ENCODE peak calls at places on chromosome 5, in nine cellular contexts. P is IMR-90, V is stomach, L is uterus, A is suprapubic skin, C is right lobe of liver, G is A549, B is adrenal gland, H is endothelial cell of umbilical vein. I is an unnamed sample.

GRCh38 chr5:163033656-163034055 is 403.7 kb upstream of the CCNG1 start:
- DNase-seq in P (no peak), V (no peak), L (no peak), A (no peak), C (no peak), G (no peak), B (no peak), H (no peak), I (no peak)

GRCh38 chr5:102843997-102844396 is 88.9 kb downstream of the PAM start:
- DNase-seq in P (peak), V (no peak), L (no peak), A (no peak), C (no peak), G (no peak), B (no peak), H (no peak), I (no peak)

GRCh38 chr5:154783774-154784460 is 28.7 kb downstream of the LARP1 start:
- DNase-seq in P (peak), V (no peak), L (peak), A (no peak), C (no peak), G (no peak), B (peak), H (no peak), I (no peak)

GRCh38 chr5:150507283-150508020 is 479 bp upstream of the NDST1 start:
- DNase-seq in P (no peak), V (peak), L (no peak), A (no peak), C (no peak), G (no peak), B (no peak), H (no peak), I (no peak)

GRCh38 chr5:168656633-168657032 is 77.5 kb upstream of the PANK3 start:
- DNase-seq in P (no peak), V (no peak), L (no peak), A (no peak), C (no peak), G (no peak), B (no peak), H (no peak), I (no peak)

GRCh38 chr5:172689801-172690200 is 48.7 kb downstream of the NEURL1B start:
- DNase-seq in P (no peak), V (no peak), L (no peak), A (no peak), C (no peak), G (no peak), B (no peak), H (no peak), I (no peak)

GRCh38 chr5:33997331-33997983 is 10.4 kb downstream of the AMACR start:
- DNase-seq in P (peak), V (peak), L (peak), A (peak), C (peak), G (peak), B (peak), H (peak), I (peak)

GRCh38 chr5:68891718-68892117 is 202.1 kb upstream of the SLC30A5 start:
- DNase-seq in P (no peak), V (no peak), L (no peak), A (no peak), C (no peak), G (no peak), B (no peak), H (no peak), I (no peak)

GRCh38 chr5:173793677-173794570 is 94.2 kb upstream of the CPEB4 start:
- DNase-seq in P (no peak), V (peak), L (no peak), A (no peak), C (peak), G (no peak), B (no peak), H (no peak), I (no peak)

GRCh38 chr5:119036101-119036762 is 34.7 kb upstream of the DMXL1 start:
- DNase-seq in P (peak), V (no peak), L (no peak), A (no peak), C (no peak), G (peak), B (no peak), H (peak), I (no peak)

GRCh38 chr5:115379622-115380344 is 83.3 kb upstream of the CCDC112 start:
- DNase-seq in P (no peak), V (peak), L (no peak), A (no peak), C (no peak), G (no peak), B (no peak), H (no peak), I (no peak)
- H3K27ac ChIP-seq in P (no peak), V (peak), L (no peak), A (no peak), C (no peak), G (no peak), B (no peak), H (no peak), I (no peak)

GRCh38 chr5:6763191-6763590 is 50.0 kb downstream of the TENT4A start:
- DNase-seq in P (no peak), V (no peak), L (no peak), A (peak), C (no peak), G (no peak), B (no peak), H (no peak), I (no peak)

GRCh38 chr5:6767481-6768063 is 54.3 kb downstream of the TENT4A start:
- DNase-seq in P (no peak), V (no peak), L (no peak), A (peak), C (no peak), G (no peak), B (no peak), H (no peak), I (no peak)

GRCh38 chr5:6765612-6766525 is 52.6 kb downstream of the TENT4A start:
- DNase-seq in P (peak), V (peak), L (peak), A (peak), C (peak), G (peak), B (peak), H (peak), I (peak)

GRCh38 chr5:6768590-6769230 is 55.5 kb downstream of the TENT4A start:
- DNase-seq in P (no peak), V (no peak), L (no peak), A (peak), C (no peak), G (no peak), B (no peak), H (no peak), I (no peak)

GRCh38 chr5:6766558-6767191 is 53.4 kb downstream of the TENT4A start:
- DNase-seq in P (peak), V (peak), L (peak), A (peak), C (peak), G (peak), B (peak), H (peak), I (no peak)
- TF ChIP-seq POLR2A in P (no peak), V (no peak), L (no peak), A (no peak), C (no peak), G (peak), B (no peak), H (no peak), I (no peak)

DNA sequence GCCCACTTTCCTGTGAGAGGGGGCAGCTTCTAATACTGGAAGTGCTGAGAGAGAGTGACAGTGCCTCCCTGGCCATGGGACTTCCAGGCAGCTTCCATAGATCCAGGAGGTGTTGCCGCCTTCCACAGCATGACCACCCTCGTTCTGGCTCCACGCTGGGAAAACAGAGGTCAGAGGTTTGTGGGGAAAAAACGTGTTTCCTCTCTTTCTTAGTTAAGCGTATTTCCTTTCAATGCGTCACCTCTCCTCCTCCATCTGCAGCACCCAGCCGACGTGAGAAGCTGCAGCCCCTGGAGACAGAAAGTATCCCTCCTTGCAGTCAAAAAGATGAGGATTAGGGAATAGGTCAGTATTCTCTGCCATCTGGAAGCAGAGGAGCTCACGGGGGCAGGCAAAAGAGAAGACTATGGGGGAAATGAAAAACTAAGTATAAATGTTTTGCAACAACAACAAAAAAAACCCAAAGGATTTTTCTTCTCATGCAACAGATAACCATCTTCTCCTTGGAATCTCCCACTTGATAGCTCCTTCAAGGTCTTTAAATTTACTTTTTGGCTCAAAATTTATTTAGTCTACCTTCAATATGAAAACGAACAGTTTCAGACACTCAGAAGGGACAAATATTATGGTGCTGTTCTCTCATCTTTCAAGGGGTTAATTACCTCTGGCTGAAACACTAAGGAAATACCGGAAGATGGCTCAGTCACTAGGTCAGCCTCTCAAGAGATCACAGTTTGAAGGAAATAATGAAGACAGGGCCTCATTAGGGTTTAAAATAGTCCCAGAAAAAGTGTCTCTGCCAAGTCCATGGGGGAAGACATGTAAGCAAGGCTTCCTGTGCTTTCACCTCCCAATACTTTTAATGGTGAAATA is 38.0 kb downstream of the MTMR12 start:
- DNase-seq in P (peak), V (no peak), L (no peak), A (no peak), C (peak), G (no peak), B (peak), H (peak), I (peak)
- H3K27ac ChIP-seq in P (peak), V (peak), L (peak), A (no peak), C (peak), G (no peak), B (peak), H (peak), I (peak)

DNA sequence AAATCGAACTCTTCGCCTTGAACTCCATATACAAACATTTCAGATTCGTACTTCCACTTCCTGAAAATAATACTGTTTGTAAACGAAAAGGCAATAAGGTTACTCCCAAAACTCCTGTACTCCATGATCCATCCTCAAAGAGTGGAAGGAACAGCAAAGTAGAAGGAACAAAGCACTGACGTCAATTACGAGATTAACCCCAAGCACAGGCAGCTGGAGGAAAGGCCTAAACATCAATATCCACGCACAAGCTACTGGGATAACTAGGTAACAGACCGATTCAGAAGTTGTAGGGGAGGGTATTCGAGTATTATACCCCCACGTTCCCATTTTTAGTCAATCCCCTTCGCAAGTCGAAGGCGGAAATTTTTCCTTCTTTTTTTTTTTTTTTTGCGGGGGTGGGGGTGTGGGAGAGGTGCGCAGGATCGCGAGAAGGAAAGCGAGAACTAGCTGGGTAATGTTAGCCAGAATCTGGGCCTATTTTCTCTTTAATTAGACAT is 955 bp downstream of the AFF4 start:
- DNase-seq in P (peak), V (no peak), L (peak), A (no peak), C (no peak), G (peak), B (no peak), H (peak), I (peak)
- TF ChIP-seq POLR2A in P (peak), V (no peak), L (no peak), A (no peak), C (no peak), G (no peak), B (no peak), H (peak), I (peak)

GRCh38 chr5:65624025-65624569 is at the start of gene TRIM23:
- DNase-seq in P (peak), V (peak), L (peak), A (peak), C (peak), G (peak), B (peak), H (peak), I (peak)

GRCh38 chr5:65624570-65625555 is at the start of the genes SHLD3 and TRAPPC13:
- DNase-seq in P (peak), V (peak), L (peak), A (peak), C (peak), G (peak), B (peak), H (peak), I (peak)

GRCh38 chr5:65623482-65623881 is 651 bp downstream of the TRIM23 start:
- DNase-seq in P (no peak), V (no peak), L (no peak), A (no peak), C (no peak), G (no peak), B (no peak), H (no peak), I (no peak)

GRCh38 chr5:65630981-65631380 is 6.2 kb downstream of the SHLD3 start:
- DNase-seq in P (no peak), V (no peak), L (no peak), A (no peak), C (no peak), G (no peak), B (no peak), H (no peak), I (no peak)

GRCh38 chr5:65625743-65626142 is 916 bp downstream of the SHLD3 start:
- DNase-seq in P (no peak), V (no peak), L (no peak), A (no peak), C (no peak), G (no peak), B (no peak), H (peak), I (no peak)
- H3K27ac ChIP-seq in P (no peak), V (peak), L (peak), A (peak), C (peak), G (peak), B (no peak), H (peak), I (no peak)

GRCh38 chr5:104739905-104740304 is 1177.3 kb upstream of the NUDT12 start:
- DNase-seq in P (no peak), V (no peak), L (no peak), A (no peak), C (no peak), G (no peak), B (no peak), H (no peak), I (no peak)
- TF ChIP-seq POLR2A in P (no peak), V (no peak), L (no peak), A (no peak), C (no peak), G (no peak), B (no peak), H (no peak), I (no peak)

DNA sequence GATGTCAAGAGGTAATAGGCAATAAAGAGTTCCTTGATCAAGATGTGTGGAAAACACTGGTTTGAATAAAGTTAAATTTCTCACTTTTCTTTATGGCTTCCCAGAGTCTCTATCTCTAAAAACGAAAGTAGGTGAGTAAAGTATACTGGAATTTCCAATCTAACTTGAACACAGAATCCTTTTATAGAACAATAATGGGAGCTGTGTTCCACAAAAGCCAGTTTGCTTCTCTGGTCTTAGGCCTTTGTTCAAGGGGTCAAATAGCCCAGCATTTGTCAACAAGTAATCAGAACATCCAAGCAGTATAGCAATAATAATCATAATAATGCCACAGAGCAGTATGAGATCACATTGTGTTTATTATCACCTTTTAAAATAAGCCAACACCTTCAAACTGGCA is 20.2 kb downstream of the ATP10B start:
- DNase-seq in P (no peak), V (no peak), L (no peak), A (no peak), C (no peak), G (no peak), B (no peak), H (no peak), I (no peak)
- H3K27ac ChIP-seq in P (no peak), V (no peak), L (no peak), A (no peak), C (no peak), G (no peak), B (no peak), H (no peak), I (no peak)

GRCh38 chr5:73726606-73727231 is 100.7 kb downstream of the ARHGEF28 start:
- DNase-seq in P (no peak), V (no peak), L (no peak), A (no peak), C (no peak), G (no peak), B (no peak), H (no peak), I (no peak)
- TF ChIP-seq POLR2A in P (no peak), V (no peak), L (no peak), A (no peak), C (no peak), G (no peak), B (no peak), H (no peak), I (no peak)

GRCh38 chr5:76715734-76716455 is at the start of gene F2R:
- DNase-seq in P (peak), V (peak), L (peak), A (peak), C (peak), G (peak), B (no peak), H (peak), I (peak)
- H3K27ac ChIP-seq in P (peak), V (peak), L (peak), A (peak), C (peak), G (peak), B (peak), H (peak), I (no peak)

DNA sequence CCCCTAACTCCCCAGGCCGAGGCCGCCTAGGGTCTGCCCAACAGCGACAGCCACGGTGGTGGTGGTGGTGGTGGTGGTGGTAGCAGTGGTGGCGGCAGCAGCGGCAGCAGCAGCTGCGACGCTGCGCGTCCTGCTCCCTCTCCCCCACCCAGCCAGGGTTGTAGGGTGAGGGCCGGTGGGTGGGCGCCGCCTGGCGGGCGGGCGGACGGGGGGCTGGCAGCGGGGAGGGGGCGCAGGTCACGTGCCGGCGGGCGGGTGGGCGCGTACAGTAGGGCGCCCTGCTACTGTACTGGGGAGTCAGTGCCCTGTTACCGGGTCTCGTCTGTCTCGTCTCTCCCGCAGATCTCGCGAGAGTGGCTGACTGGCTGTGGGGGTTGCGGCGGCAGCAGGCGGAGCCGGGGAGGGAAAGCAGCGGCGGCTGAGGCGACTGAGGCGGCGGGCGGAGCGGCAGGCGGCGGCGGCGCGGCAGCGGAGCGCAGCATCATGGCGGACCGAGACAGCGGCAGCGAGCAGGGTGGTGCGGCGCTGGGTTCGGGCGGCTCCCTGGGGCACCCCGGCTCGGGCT is at the start of gene PURA:
- DNase-seq in P (peak), V (peak), L (peak), A (peak), C (peak), G (peak), B (peak), H (peak), I (peak)
- TF ChIP-seq POLR2A in P (peak), V (no peak), L (peak), A (no peak), C (peak), G (peak), B (peak), H (peak), I (peak)

I was measured in ovary.